ENCODE peak calls at places on chromosomes 4 and X, in five cellular contexts. One of them, this sample, is unnamed.

GRCh38 chr4:152220201-152220666 is 315.7 kb downstream of the FBXW7 start:
- DNase-seq in PC-9: no peak
- DNase-seq in cardiac muscle cell: no peak
- DNase-seq in astrocyte of the spinal cord: peak
- DNase-seq in astrocyte of the cerebellum: peak
- DNase-seq in this sample: no peak

GRCh38 chr4:88022289-88022688 is 14.9 kb downstream of the PKD2 start:
- DNase-seq in astrocyte of the spinal cord: no peak
- DNase-seq in cardiac muscle cell: no peak
- DNase-seq in PC-9: no peak
- DNase-seq in astrocyte of the cerebellum: no peak
- DNase-seq in this sample: no peak

GRCh38 chrX:103520391-103520790 is 1.1 kb upstream of the RAB40A start:
- DNase-seq in astrocyte of the spinal cord: peak
- DNase-seq in PC-9: no peak
- DNase-seq in cardiac muscle cell: peak
- DNase-seq in astrocyte of the cerebellum: peak
- DNase-seq in this sample: no peak

GRCh38 chr4:123832173-123833026 is 435.8 kb downstream of the SPRY1 start:
- DNase-seq in astrocyte of the cerebellum: peak
- DNase-seq in PC-9: peak
- DNase-seq in astrocyte of the spinal cord: peak
- DNase-seq in cardiac muscle cell: peak
- DNase-seq in this sample: peak

GRCh38 chr4:120865985-120866384 is 56.5 kb downstream of the PRDM5 start:
- DNase-seq in PC-9: no peak
- DNase-seq in astrocyte of the cerebellum: peak
- DNase-seq in astrocyte of the spinal cord: no peak
- DNase-seq in cardiac muscle cell: no peak
- DNase-seq in this sample: no peak

GRCh38 chr4:186651624-186652023 is 72.0 kb downstream of the FAT1 start:
- DNase-seq in astrocyte of the spinal cord: peak
- DNase-seq in astrocyte of the cerebellum: peak
- DNase-seq in cardiac muscle cell: peak
- DNase-seq in PC-9: no peak
- DNase-seq in this sample: no peak

GRCh38 chr4:8293131-8293975 is 23.8 kb downstream of the HTRA3 start:
- DNase-seq in cardiac muscle cell: no peak
- DNase-seq in astrocyte of the spinal cord: no peak
- DNase-seq in astrocyte of the cerebellum: no peak
- DNase-seq in PC-9: no peak
- DNase-seq in this sample: no peak

GRCh38 chr4:4690854-4691253 is 149.0 kb upstream of the STX18 start:
- DNase-seq in astrocyte of the spinal cord: no peak
- DNase-seq in cardiac muscle cell: no peak
- DNase-seq in PC-9: no peak
- DNase-seq in astrocyte of the cerebellum: no peak
- DNase-seq in this sample: no peak

DNA sequence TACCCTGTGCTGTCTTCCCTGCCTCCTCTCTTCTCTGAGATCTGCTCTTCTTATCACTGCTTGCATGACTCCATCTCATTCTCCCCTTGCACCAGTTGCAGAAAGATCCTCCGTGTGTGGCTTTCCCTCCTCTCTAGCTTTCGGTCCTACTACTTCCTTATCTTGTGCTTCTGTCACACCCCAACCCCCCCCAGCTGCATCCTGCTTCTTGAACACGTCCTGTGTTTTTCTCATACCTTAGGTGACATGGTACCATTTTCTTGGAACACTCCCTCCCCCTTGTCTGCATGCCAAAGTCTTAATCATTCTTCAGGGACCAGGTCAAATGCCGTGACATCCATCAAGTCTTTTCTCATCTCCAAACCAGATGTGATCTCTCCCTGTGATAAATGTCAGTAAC is 46.4 kb downstream of the FHL1 start:
- DNase-seq in astrocyte of the spinal cord: no peak
- DNase-seq in cardiac muscle cell: no peak
- DNase-seq in astrocyte of the cerebellum: no peak
- DNase-seq in PC-9: no peak
- DNase-seq in this sample: no peak
- H3K4me3 ChIP-seq in astrocyte of the spinal cord: no peak
- H3K4me3 ChIP-seq in cardiac muscle cell: no peak
- H3K4me3 ChIP-seq in astrocyte of the cerebellum: no peak
- H3K4me3 ChIP-seq in PC-9: no peak
- H3K4me3 ChIP-seq in this sample: no peak

GRCh38 chr4:185638548-185639301 is 103.4 kb upstream of the PDLIM3 start:
- DNase-seq in PC-9: no peak
- DNase-seq in cardiac muscle cell: peak
- DNase-seq in astrocyte of the spinal cord: no peak
- DNase-seq in astrocyte of the cerebellum: no peak
- DNase-seq in this sample: no peak
- H3K4me3 ChIP-seq in PC-9: no peak
- H3K4me3 ChIP-seq in cardiac muscle cell: no peak
- H3K4me3 ChIP-seq in astrocyte of the spinal cord: peak
- H3K4me3 ChIP-seq in astrocyte of the cerebellum: no peak
- H3K4me3 ChIP-seq in this sample: peak

GRCh38 chr4:128428397-128428796 is 140.8 kb upstream of the PGRMC2 start:
- DNase-seq in cardiac muscle cell: no peak
- DNase-seq in astrocyte of the cerebellum: no peak
- DNase-seq in astrocyte of the spinal cord: no peak
- DNase-seq in PC-9: no peak
- DNase-seq in this sample: no peak

GRCh38 chr4:128424524-128425195 is 137.0 kb upstream of the PGRMC2 start:
- DNase-seq in astrocyte of the spinal cord: no peak
- DNase-seq in astrocyte of the cerebellum: no peak
- DNase-seq in cardiac muscle cell: peak
- DNase-seq in PC-9: no peak
- DNase-seq in this sample: no peak

DNA sequence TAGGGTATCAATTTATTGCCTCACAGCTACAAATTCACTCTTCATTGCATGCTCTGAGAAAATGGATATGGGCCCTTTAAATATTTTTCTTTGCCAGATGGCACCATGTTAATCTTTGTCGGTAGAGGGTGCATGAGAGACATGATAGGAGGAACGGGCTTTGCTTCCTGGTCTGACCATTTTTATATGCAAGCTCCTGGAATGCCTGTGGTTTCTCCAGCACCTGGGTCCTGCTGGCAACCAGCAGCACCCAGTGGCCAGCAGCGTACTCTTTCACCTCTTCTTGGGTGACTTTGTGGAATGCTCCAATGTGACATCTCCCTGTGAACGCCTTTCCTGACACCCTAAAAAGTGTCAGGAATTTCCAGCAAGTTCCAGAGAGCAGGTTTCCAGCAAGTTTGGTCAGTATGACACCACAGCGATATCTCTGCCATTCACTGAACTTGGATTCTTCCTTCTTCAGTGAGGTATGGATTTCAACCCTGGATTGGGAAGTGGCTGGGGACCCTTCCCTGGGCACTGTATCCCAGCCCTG is 140.3 kb upstream of the PGRMC2 start:
- DNase-seq in cardiac muscle cell: peak
- DNase-seq in astrocyte of the cerebellum: peak
- DNase-seq in astrocyte of the spinal cord: peak
- DNase-seq in PC-9: peak
- DNase-seq in this sample: peak
- H3K4me3 ChIP-seq in cardiac muscle cell: no peak
- H3K4me3 ChIP-seq in astrocyte of the cerebellum: no peak
- H3K4me3 ChIP-seq in astrocyte of the spinal cord: no peak
- H3K4me3 ChIP-seq in PC-9: no peak
- H3K4me3 ChIP-seq in this sample: no peak

GRCh38 chr4:74367656-74368055 is 2.7 kb downstream of the EREG start:
- DNase-seq in PC-9: no peak
- DNase-seq in cardiac muscle cell: no peak
- DNase-seq in astrocyte of the spinal cord: no peak
- DNase-seq in astrocyte of the cerebellum: no peak
- DNase-seq in this sample: no peak

GRCh38 chr4:74362347-74362746 is 2.6 kb upstream of the EREG start:
- DNase-seq in astrocyte of the spinal cord: no peak
- DNase-seq in PC-9: no peak
- DNase-seq in cardiac muscle cell: no peak
- DNase-seq in astrocyte of the cerebellum: no peak
- DNase-seq in this sample: no peak

GRCh38 chr4:74366367-74366891 is 1.5 kb downstream of the EREG start:
- DNase-seq in PC-9: no peak
- DNase-seq in cardiac muscle cell: peak
- DNase-seq in astrocyte of the cerebellum: no peak
- DNase-seq in astrocyte of the spinal cord: no peak
- DNase-seq in this sample: no peak

GRCh38 chr4:74364649-74365491 is at the start of gene EREG:
- DNase-seq in PC-9: no peak
- DNase-seq in cardiac muscle cell: peak
- DNase-seq in astrocyte of the spinal cord: peak
- DNase-seq in astrocyte of the cerebellum: no peak
- DNase-seq in this sample: peak

GRCh38 chr4:74365761-74366160 is 816 bp downstream of the EREG start:
- DNase-seq in astrocyte of the cerebellum: no peak
- DNase-seq in PC-9: no peak
- DNase-seq in astrocyte of the spinal cord: no peak
- DNase-seq in cardiac muscle cell: peak
- DNase-seq in this sample: no peak
- H3K4me3 ChIP-seq in astrocyte of the cerebellum: no peak
- H3K4me3 ChIP-seq in PC-9: peak
- H3K4me3 ChIP-seq in astrocyte of the spinal cord: peak
- H3K4me3 ChIP-seq in cardiac muscle cell: peak
- H3K4me3 ChIP-seq in this sample: peak

GRCh38 chrX:137565318-137565904 is 516 bp upstream of the ZIC3 start:
- DNase-seq in cardiac muscle cell: no peak
- DNase-seq in PC-9: no peak
- DNase-seq in astrocyte of the cerebellum: no peak
- DNase-seq in astrocyte of the spinal cord: no peak
- DNase-seq in this sample: no peak
- H3K4me3 ChIP-seq in cardiac muscle cell: peak
- H3K4me3 ChIP-seq in PC-9: no peak
- H3K4me3 ChIP-seq in astrocyte of the cerebellum: peak
- H3K4me3 ChIP-seq in astrocyte of the spinal cord: peak
- H3K4me3 ChIP-seq in this sample: peak

GRCh38 chr4:41157009-41157408 is 57.3 kb downstream of the APBB2 start:
- DNase-seq in astrocyte of the spinal cord: no peak
- DNase-seq in astrocyte of the cerebellum: no peak
- DNase-seq in cardiac muscle cell: no peak
- DNase-seq in PC-9: no peak
- DNase-seq in this sample: no peak
- H3K4me3 ChIP-seq in astrocyte of the spinal cord: no peak
- H3K4me3 ChIP-seq in astrocyte of the cerebellum: no peak
- H3K4me3 ChIP-seq in cardiac muscle cell: no peak
- H3K4me3 ChIP-seq in PC-9: no peak
- H3K4me3 ChIP-seq in this sample: no peak

GRCh38 chr4:128470492-128471053 is 183.0 kb upstream of the PGRMC2 start:
- DNase-seq in astrocyte of the cerebellum: no peak
- DNase-seq in PC-9: no peak
- DNase-seq in astrocyte of the spinal cord: no peak
- DNase-seq in cardiac muscle cell: no peak
- DNase-seq in this sample: no peak

GRCh38 chr4:128475597-128475996 is 188.0 kb upstream of the PGRMC2 start:
- DNase-seq in astrocyte of the spinal cord: no peak
- DNase-seq in astrocyte of the cerebellum: no peak
- DNase-seq in PC-9: no peak
- DNase-seq in cardiac muscle cell: no peak
- DNase-seq in this sample: no peak

GRCh38 chr4:128477540-128477939 is 189.9 kb upstream of the PGRMC2 start:
- DNase-seq in PC-9: no peak
- DNase-seq in cardiac muscle cell: no peak
- DNase-seq in astrocyte of the cerebellum: no peak
- DNase-seq in astrocyte of the spinal cord: no peak
- DNase-seq in this sample: no peak

GRCh38 chr4:128468485-128468989 is 180.9 kb upstream of the PGRMC2 start:
- DNase-seq in PC-9: no peak
- DNase-seq in astrocyte of the cerebellum: peak
- DNase-seq in cardiac muscle cell: peak
- DNase-seq in astrocyte of the spinal cord: peak
- DNase-seq in this sample: peak

DNA sequence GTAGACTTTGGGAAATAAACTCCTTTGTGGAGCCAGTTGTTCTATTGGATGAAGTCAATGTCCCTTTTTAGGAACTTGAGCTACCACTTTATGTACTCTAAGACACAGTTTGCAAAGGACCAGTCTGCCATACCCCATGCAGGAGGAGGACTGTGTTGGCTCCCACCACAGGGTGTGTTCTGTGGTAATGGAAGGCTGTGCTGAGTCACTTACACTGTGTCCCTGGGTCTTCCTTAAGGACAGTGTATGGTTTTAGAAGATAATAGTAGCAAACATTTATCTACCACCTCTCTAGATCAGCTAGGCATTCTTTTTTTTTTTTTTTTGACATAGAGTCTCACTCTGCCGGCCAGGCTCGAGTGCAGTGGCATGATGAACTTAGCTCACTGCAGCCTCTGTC is 184.0 kb upstream of the PGRMC2 start:
- DNase-seq in PC-9: no peak
- DNase-seq in astrocyte of the spinal cord: no peak
- DNase-seq in astrocyte of the cerebellum: no peak
- DNase-seq in cardiac muscle cell: no peak
- DNase-seq in this sample: no peak
- H3K4me3 ChIP-seq in PC-9: no peak
- H3K4me3 ChIP-seq in astrocyte of the spinal cord: no peak
- H3K4me3 ChIP-seq in astrocyte of the cerebellum: no peak
- H3K4me3 ChIP-seq in cardiac muscle cell: no peak
- H3K4me3 ChIP-seq in this sample: no peak

GRCh38 chrX:129980540-129981206 is 1.8 kb upstream of the BCORL1 start:
- DNase-seq in astrocyte of the cerebellum: no peak
- DNase-seq in cardiac muscle cell: peak
- DNase-seq in PC-9: peak
- DNase-seq in astrocyte of the spinal cord: no peak
- DNase-seq in this sample: no peak
- H3K4me3 ChIP-seq in astrocyte of the cerebellum: no peak
- H3K4me3 ChIP-seq in cardiac muscle cell: peak
- H3K4me3 ChIP-seq in PC-9: no peak
- H3K4me3 ChIP-seq in astrocyte of the spinal cord: no peak
- H3K4me3 ChIP-seq in this sample: peak

DNA sequence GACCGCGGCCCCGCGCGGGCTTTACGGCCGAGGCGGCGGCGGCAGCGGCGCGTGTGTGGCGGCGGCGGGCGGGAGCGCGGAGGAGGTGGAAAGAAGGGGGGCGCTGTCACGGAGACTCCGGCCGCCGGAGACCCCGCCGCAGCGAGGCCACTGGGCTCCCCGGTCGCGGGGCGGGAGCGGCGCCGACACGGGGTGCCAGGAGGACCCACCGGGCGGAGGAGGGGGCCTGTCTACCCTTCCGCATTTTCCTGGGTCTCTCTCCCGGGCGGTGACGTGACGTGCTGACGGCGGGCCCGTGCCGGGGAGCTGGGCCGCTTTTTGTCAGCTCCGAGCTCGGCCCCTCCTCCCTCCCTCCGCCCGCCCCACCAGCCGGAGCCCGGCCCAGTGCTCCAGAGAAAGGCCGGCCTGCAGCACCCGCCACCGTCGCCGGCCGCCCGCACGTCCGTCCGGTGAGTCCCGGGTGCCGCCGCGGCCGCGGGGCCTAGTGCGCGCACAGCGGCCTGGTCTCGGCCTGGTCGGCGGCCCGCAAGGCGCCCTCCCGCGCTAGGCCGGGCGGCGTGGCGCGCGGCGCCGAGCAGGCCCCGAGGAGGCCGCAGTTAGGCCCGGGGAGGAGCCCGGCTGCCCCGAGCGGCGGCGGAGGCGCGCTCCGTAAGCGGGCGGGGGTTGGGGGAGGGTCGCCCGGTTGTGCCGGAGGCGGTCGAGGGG is at the start of gene ZFX:
- DNase-seq in astrocyte of the cerebellum: no peak
- DNase-seq in PC-9: peak
- DNase-seq in cardiac muscle cell: peak
- DNase-seq in astrocyte of the spinal cord: peak
- DNase-seq in this sample: no peak
- H3K4me3 ChIP-seq in astrocyte of the cerebellum: peak
- H3K4me3 ChIP-seq in PC-9: peak
- H3K4me3 ChIP-seq in cardiac muscle cell: peak
- H3K4me3 ChIP-seq in astrocyte of the spinal cord: peak
- H3K4me3 ChIP-seq in this sample: peak

This sample was measured in skeletal muscle cell.